ENCODE peak calls at places on chromosomes 7 and 10, in eight cellular contexts. O, J, C, L, N, Y, D and M are unnamed samples.

GRCh38 chr10:132412316-132413192 is 15.6 kb downstream of the PWWP2B start:
- DNase-seq in O (no peak), J (no peak), C (no peak), L (no peak), N (no peak), Y (peak), D (no peak), M (no peak)

GRCh38 chr7:155972247-155972646 is 160.0 kb upstream of the SHH start:
- DNase-seq in O (no peak), J (no peak), C (no peak), L (no peak), N (no peak), Y (no peak), D (no peak), M (no peak)

GRCh38 chr7:71290382-71290781 is 158.4 kb downstream of the GALNT17 start:
- DNase-seq in O (no peak), J (no peak), C (no peak), L (no peak), N (no peak), Y (peak), D (no peak), M (no peak)

GRCh38 chr10:103307594-103307993 is 30.7 kb downstream of the INA start:
- DNase-seq in O (no peak), J (no peak), C (no peak), L (no peak), N (no peak), Y (no peak), D (no peak), M (no peak)

GRCh38 chr10:51832652-51833383 is 133.4 kb upstream of the CSTF2T start:
- DNase-seq in O (peak), J (no peak), C (peak), L (no peak), N (no peak), Y (no peak), D (peak), M (peak)

GRCh38 chr7:14092376-14092775 is 102.9 kb upstream of the ETV1 start:
- DNase-seq in O (no peak), J (no peak), C (no peak), L (no peak), N (no peak), Y (no peak), D (no peak), M (no peak)

GRCh38 chr7:122746948-122747347 is 44.2 kb upstream of the RNF148 start:
- DNase-seq in O (peak), J (no peak), C (no peak), L (no peak), N (no peak), Y (no peak), D (no peak), M (no peak)

GRCh38 chr10:31606841-31607240 is 287.8 kb downstream of the ZEB1 start:
- DNase-seq in O (no peak), J (no peak), C (no peak), L (no peak), N (no peak), Y (no peak), D (no peak), M (peak)

GRCh38 chr10:97356318-97356914 is 21.9 kb upstream of the FRAT2 start:
- DNase-seq in O (no peak), J (no peak), C (no peak), L (peak), N (no peak), Y (no peak), D (no peak), M (no peak)

DNA sequence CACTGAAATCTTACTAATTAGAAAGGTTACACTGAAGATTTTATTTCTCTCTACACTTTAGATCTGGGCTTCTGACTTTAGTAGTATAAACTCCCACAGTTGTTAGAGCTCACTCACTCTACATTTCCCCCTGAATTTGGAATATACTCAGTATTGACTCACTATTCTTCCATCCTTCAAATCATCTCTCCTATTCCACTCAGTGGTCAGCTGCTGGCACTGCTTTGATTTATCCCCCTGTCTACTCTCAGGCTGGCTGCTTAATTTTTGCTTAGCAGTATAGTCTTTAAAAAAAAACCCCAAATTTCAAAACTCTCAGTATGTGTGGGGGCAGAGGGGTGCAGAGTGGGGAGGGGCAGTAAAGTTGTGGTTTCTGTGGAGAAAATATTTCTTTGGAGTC is 68.9 kb downstream of the CDK6 start:
- DNase-seq in O (no peak), J (no peak), C (peak), L (no peak), N (no peak), Y (no peak), D (peak), M (no peak)
- TF ChIP-seq CTCF in O (no peak), J (no peak), C (no peak), L (no peak), N (no peak), Y (no peak), D (no peak), M (no peak)

DNA sequence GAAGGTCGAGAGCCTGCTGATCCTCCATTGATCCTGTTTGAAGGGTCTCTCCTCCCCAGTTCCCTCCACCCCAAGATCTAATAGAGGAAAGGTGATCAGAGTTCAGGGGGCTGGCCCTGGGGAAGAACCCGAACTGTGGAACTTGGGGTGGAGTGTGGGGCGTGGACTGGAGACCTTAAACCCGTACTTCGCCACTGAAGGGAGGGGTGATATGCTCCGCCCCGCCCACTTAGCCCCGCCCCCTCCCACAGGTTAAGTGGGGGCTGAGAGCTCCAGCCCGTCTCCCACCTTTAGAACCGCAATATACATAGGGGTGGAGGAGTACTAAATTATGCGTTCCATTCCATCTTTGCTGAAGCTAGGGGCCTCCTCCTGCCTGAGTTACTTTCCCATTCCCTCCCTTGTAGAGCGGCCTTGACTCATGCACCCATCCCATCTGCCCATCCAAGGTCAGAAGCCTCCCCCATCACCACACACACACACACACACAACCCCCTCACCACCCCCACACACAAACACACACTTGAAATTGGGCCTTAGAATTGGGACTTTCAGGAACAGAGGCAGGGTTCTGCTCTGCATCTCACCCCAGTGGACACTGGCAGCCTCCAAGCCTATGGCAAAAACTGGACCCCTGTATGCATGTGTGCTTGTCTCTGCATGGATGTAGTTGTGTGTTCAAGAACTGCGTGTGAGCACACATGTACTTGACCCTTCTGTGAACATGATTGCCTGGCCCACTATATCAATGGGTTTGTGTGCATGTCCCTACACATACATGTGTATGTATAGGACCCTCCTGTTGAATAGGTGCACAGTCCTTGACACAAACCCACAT is 991 bp downstream of the SEMA4G start:
- DNase-seq in O (no peak), J (no peak), C (no peak), L (no peak), N (no peak), Y (peak), D (no peak), M (no peak)
- H3K4me3 ChIP-seq in O (no peak), J (peak), C (peak), L (peak), N (peak), Y (peak), D (peak), M (peak)

DNA sequence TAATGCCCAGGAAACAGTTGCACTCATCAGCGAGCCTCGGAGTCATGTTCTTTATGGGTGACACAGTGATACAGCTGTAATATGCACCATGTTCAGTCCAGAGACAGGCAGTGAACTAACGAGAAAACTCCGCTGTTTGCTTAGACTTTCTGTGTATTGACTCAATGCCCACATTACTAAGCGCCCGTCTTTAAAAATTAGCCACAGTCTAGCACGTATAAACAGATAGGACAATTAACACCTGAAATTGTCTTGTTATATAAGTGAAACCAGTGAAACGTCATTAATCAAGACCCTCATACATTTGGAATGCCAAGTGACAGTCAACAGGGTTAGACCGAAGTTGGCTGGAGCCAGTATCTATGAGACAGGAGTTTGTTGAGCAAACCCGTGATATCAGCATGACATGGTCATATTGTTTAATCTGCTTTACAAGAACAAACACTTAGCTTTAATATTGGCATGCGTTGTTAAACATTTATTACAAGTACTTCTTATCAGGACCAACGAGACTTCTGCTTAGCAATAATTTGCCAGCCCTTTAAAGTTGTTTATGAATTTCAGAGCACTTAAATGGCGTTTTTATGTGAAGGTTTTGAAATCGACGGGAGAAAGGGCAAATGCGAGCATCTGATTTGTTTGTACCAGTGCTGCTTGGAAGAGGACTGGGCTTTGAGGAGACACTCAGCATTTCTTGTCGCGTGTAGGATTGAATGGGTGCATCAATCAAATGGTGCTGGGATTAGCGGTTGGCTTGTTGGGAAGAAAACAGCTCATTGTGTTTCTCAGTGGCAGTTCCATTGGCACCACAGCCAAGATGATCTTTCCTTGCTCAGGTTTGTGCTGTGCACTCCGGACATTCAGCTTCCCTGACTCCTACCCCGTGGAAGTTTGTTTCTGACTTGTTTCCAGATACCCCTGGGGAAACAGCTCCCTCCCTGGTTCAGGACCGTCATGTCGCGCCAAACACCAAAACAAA is 56.3 kb downstream of the CAMK1D start:
- DNase-seq in O (no peak), J (no peak), C (no peak), L (no peak), N (peak), Y (peak), D (peak), M (peak)
- TF ChIP-seq CTCF in O (no peak), J (no peak), C (no peak), L (no peak), N (no peak), Y (no peak), D (no peak), M (no peak)

GRCh38 chr7:90211391-90212148 is at the start of gene STEAP2:
- DNase-seq in O (peak), J (peak), C (peak), L (no peak), N (peak), Y (peak), D (peak), M (peak)

GRCh38 chr7:90207956-90208355 is 3.6 kb upstream of the STEAP2 start:
- DNase-seq in O (no peak), J (no peak), C (no peak), L (no peak), N (no peak), Y (no peak), D (no peak), M (no peak)

GRCh38 chr7:90210475-90210874 is 1.1 kb upstream of the STEAP2 start:
- DNase-seq in O (no peak), J (no peak), C (no peak), L (no peak), N (no peak), Y (no peak), D (no peak), M (no peak)

GRCh38 chr7:90210925-90211324 is 615 bp upstream of the STEAP2 start:
- DNase-seq in O (no peak), J (no peak), C (no peak), L (no peak), N (no peak), Y (peak), D (no peak), M (no peak)

GRCh38 chr7:90209776-90210175 is 1.8 kb upstream of the STEAP2 start:
- DNase-seq in O (no peak), J (no peak), C (no peak), L (no peak), N (no peak), Y (no peak), D (no peak), M (no peak)
- H3K4me3 ChIP-seq in O (no peak), J (no peak), C (no peak), L (no peak), N (no peak), Y (no peak), D (no peak), M (no peak)

GRCh38 chr7:102917436-102918353 is 4.9 kb downstream of the LRRC17 start:
- DNase-seq in O (no peak), J (no peak), C (no peak), L (no peak), N (no peak), Y (no peak), D (no peak), M (no peak)
- TF ChIP-seq CTCF in O (no peak), J (no peak), C (no peak), L (no peak), N (no peak), Y (no peak), D (no peak), M (no peak)

GRCh38 chr7:4613855-4614548 is 68.1 kb upstream of the FOXK1 start:
- DNase-seq in O (no peak), J (no peak), C (peak), L (no peak), N (no peak), Y (no peak), D (peak), M (peak)
- H3K4me3 ChIP-seq in O (no peak), J (no peak), C (peak), L (no peak), N (peak), Y (no peak), D (no peak), M (no peak)

GRCh38 chr10:72695496-72695895 is 3.6 kb downstream of the MCU start:
- DNase-seq in O (no peak), J (no peak), C (no peak), L (no peak), N (no peak), Y (no peak), D (no peak), M (no peak)

GRCh38 chr10:72692057-72692891 is at the start of gene MCU:
- DNase-seq in O (peak), J (peak), C (peak), L (peak), N (peak), Y (peak), D (peak), M (peak)

GRCh38 chr10:72692897-72693598 is 1.1 kb downstream of the MCU start:
- DNase-seq in O (peak), J (no peak), C (no peak), L (peak), N (no peak), Y (no peak), D (peak), M (peak)

GRCh38 chr10:72693599-72693915 is 1.6 kb downstream of the MCU start:
- DNase-seq in O (no peak), J (no peak), C (no peak), L (no peak), N (no peak), Y (no peak), D (no peak), M (no peak)

DNA sequence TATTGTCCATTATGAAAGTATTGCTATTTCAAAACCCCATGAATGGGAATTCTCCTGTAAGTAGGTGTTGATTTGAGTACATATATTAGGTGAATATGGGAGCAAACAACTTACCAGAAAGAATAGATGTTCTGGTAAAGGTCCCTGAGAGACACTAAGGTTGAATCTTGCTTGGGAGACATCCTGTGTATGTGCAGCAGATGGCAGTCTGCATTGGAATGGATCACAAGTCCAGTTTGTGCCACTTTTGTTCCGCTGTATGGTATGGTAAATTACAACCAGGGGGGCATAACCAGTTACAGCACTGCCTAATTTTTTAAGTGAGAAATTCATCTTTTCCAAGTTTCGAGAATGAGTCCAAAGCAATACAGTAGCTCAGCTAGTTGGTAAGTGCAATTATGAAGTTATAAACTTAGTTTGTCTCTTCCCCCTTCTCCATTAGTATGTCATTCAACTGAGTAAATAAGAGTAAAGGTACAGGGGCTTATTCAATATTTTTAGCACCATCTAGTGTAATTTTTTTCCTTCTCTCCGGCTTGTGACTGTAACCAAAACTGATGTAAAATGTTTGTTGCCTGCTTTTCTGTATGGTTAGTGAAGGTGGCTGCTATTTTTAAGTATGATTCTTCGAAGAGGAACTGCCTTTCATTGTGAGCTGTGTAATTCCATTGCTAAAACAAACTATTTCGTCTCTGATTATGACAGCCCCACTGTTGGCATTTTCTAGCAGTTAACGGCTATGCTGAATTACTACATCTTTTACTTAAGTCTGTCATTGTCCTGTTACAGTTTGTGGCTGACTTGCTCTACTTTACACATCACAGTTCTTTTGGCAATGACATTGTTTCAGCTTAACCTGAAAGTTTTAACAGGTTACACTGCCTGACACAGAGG is 2.8 kb downstream of the MCU start:
- DNase-seq in O (peak), J (no peak), C (peak), L (peak), N (no peak), Y (no peak), D (peak), M (peak)
- TF ChIP-seq CTCF in O (peak), J (peak), C (peak), L (peak), N (no peak), Y (no peak), D (peak), M (peak)